ENCODE peak calls at places on chromosomes 7 and 10, in ten cellular contexts. J, N, A, B, G, Y, L, D, P and E are unnamed samples.

GRCh38 chr7:42746226-42746625 is 165.6 kb downstream of the C7orf25 start:
- DNase-seq in J (no peak), N (no peak), A (no peak), B (no peak), G (no peak), Y (no peak), L (no peak), D (no peak), P (no peak), E (no peak)

GRCh38 chr10:14423111-14423744 is 92.5 kb upstream of the FRMD4A start:
- DNase-seq in J (no peak), N (no peak), A (no peak), B (no peak), G (no peak), Y (no peak), L (no peak), D (no peak), P (no peak), E (no peak)

GRCh38 chr10:5043716-5044115 is 40.1 kb upstream of the AKR1C2 start:
- DNase-seq in J (no peak), N (no peak), A (no peak), B (peak), G (no peak), Y (peak), L (no peak), D (no peak), P (no peak), E (no peak)

GRCh38 chr10:91381562-91381923 is 28.6 kb upstream of the HECTD2 start:
- DNase-seq in J (no peak), N (no peak), A (no peak), B (no peak), G (no peak), Y (no peak), L (no peak), D (no peak), P (no peak), E (no peak)

GRCh38 chr7:91683823-91684222 is 196.7 kb downstream of the MTERF1 start:
- DNase-seq in J (peak), N (no peak), A (no peak), B (no peak), G (no peak), Y (no peak), L (no peak), D (peak), P (no peak), E (no peak)

GRCh38 chr10:126945351-126946035 is 40.3 kb downstream of the DOCK1 start:
- DNase-seq in J (no peak), N (no peak), A (no peak), B (no peak), G (no peak), Y (no peak), L (no peak), D (no peak), P (no peak), E (no peak)

GRCh38 chr7:146683439-146683838 is 566.8 kb downstream of the CNTNAP2 start:
- DNase-seq in J (no peak), N (no peak), A (no peak), B (no peak), G (no peak), Y (no peak), L (no peak), D (no peak), P (no peak), E (no peak)

GRCh38 chr10:33229252-33229943 is 105.1 kb downstream of the NRP1 start:
- DNase-seq in J (no peak), N (no peak), A (no peak), B (no peak), G (no peak), Y (no peak), L (no peak), D (no peak), P (no peak), E (no peak)

GRCh38 chr7:101169838-101170531 is 4.6 kb upstream of the VGF start:
- DNase-seq in J (peak), N (peak), A (no peak), B (peak), G (peak), Y (peak), L (peak), D (peak), P (peak), E (peak)

GRCh38 chr10:46232666-46233065 is 54.1 kb upstream of the ANTXRL start:
- DNase-seq in J (no peak), N (no peak), A (no peak), B (no peak), G (no peak), Y (peak), L (no peak), D (no peak), P (no peak), E (no peak)

GRCh38 chr10:6427357-6427959 is 152.6 kb downstream of the PRKCQ start:
- DNase-seq in J (no peak), N (no peak), A (no peak), B (no peak), G (no peak), Y (no peak), L (no peak), D (no peak), P (no peak), E (no peak)

GRCh38 chr7:34067406-34067805 is 162.1 kb downstream of the BMPER start:
- DNase-seq in J (peak), N (no peak), A (no peak), B (no peak), G (no peak), Y (no peak), L (no peak), D (no peak), P (no peak), E (no peak)

GRCh38 chr10:72075184-72076115 is 12.9 kb downstream of the SPOCK2 start:
- DNase-seq in J (no peak), N (no peak), A (no peak), B (no peak), G (no peak), Y (no peak), L (no peak), D (no peak), P (no peak), E (no peak)

GRCh38 chr10:117929321-117930067 is 117.2 kb downstream of the RAB11FIP2 start:
- DNase-seq in J (no peak), N (no peak), A (no peak), B (no peak), G (no peak), Y (no peak), L (no peak), D (no peak), P (no peak), E (no peak)

GRCh38 chr10:22554481-22555182 is 159.7 kb downstream of the PIP4K2A start:
- DNase-seq in J (peak), N (peak), A (peak), B (peak), G (no peak), Y (peak), L (no peak), D (no peak), P (peak), E (no peak)

GRCh38 chr10:1454428-1454827 is 282.9 kb downstream of the ADARB2 start:
- DNase-seq in J (no peak), N (no peak), A (no peak), B (no peak), G (no peak), Y (no peak), L (no peak), D (no peak), P (no peak), E (no peak)

GRCh38 chr10:95324436-95325268 is 33.8 kb upstream of the PDLIM1 start:
- DNase-seq in J (peak), N (no peak), A (no peak), B (no peak), G (no peak), Y (no peak), L (no peak), D (no peak), P (no peak), E (no peak)

GRCh38 chr7:128443817-128444216 is 11.9 kb upstream of the HILPDA start:
- DNase-seq in J (no peak), N (no peak), A (no peak), B (no peak), G (no peak), Y (peak), L (no peak), D (no peak), P (no peak), E (no peak)
- TF ChIP-seq POLR2A in J (no peak), N (no peak), A (no peak), B (no peak), G (no peak), Y (no peak), L (no peak), D (no peak), P (no peak), E (no peak)

DNA sequence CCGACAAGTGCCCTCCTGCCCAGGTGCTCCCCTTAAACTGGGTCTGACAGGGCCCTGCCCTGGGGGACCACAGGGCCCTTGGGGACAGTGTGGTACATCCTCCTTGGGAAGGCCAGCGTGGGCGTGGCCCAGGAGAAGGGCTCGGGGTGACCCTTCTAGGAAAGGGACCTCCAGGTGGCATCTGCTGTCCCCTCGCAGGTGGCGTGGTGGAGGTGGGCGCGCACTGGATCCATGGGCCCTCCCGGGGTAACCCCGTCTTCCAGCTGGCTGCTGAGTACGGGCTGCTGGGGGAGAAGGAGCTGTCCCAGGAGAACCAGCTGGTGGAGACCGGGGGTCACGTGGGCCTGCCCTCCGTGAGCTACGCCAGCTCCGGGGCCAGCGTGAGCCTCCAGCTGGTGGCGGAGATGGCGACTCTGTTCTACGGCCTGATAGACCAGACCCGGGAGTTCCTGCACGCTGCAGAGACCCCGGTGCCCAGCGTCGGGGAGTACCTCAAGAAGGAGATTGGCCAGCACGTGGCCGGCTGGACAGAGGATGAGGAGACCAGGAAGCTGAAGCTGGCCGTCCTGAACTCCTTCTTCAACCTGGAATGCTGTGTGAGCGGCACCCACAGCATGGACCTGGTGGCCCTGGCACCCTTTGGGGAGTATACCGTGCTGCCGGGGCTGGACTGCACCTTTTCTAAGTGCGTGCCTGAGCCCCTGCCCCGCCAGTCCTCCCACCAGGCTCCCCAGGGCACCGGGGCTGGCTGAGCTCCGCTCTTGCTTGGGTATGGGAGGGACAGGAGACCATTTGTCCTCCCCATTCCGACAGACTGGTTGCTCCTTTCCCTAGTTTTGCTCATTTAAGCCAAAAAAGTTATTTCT is 972 bp downstream of the PAOX start:
- DNase-seq in J (no peak), N (no peak), A (no peak), B (no peak), G (no peak), Y (no peak), L (no peak), D (no peak), P (no peak), E (no peak)
- TF ChIP-seq POLR2A in J (no peak), N (no peak), A (no peak), B (no peak), G (no peak), Y (no peak), L (no peak), D (no peak), P (no peak), E (no peak)

GRCh38 chr7:131108212-131108980 is 219.3 kb upstream of the MKLN1 start:
- DNase-seq in J (peak), N (no peak), A (no peak), B (no peak), G (no peak), Y (no peak), L (peak), D (peak), P (no peak), E (no peak)
- TF ChIP-seq POLR2A in J (no peak), N (no peak), A (no peak), B (peak), G (no peak), Y (no peak), L (no peak), D (peak), P (peak), E (peak)

DNA sequence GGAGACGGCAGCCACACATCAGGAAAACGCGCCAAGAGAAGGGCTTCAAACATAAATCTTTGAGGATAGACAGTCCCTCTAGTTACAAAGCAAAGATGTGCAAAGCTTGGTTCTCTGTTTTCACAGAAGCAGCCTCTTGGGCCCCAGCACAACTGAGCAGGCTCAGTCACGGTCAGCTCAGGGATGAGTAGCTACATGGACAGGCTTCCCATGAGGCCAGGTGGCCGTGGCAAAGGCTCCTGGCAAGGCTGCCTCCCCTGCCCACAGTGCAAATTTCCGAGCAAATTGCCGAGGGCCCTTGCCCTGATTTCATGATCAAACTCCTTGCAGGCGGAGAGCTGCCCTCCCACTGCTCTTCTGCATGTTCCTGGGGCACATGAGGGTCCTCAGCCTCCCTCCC is 37.8 kb upstream of the EN2 start:
- DNase-seq in J (no peak), N (no peak), A (no peak), B (no peak), G (no peak), Y (no peak), L (no peak), D (no peak), P (no peak), E (no peak)
- TF ChIP-seq POLR2A in J (no peak), N (no peak), A (no peak), B (no peak), G (no peak), Y (no peak), L (no peak), D (no peak), P (no peak), E (no peak)

GRCh38 chr7:152133804-152134203 is 108.3 kb downstream of the GALNT11 start:
- DNase-seq in J (no peak), N (no peak), A (no peak), B (no peak), G (no peak), Y (no peak), L (no peak), D (no peak), P (no peak), E (no peak)
- TF ChIP-seq POLR2A in J (no peak), N (no peak), A (no peak), B (no peak), G (no peak), Y (no peak), L (no peak), D (no peak), P (no peak), E (peak)

GRCh38 chr10:73655990-73656298 is at the start of gene SYNPO2L:
- DNase-seq in J (no peak), N (no peak), A (no peak), B (no peak), G (no peak), Y (no peak), L (no peak), D (no peak), P (no peak), E (no peak)
- TF ChIP-seq POLR2A in J (no peak), N (no peak), A (no peak), B (no peak), G (no peak), Y (no peak), L (no peak), D (no peak), P (no peak), E (no peak)

GRCh38 chr10:34866848-34867247 is 51.8 kb upstream of the PARD3 start:
- DNase-seq in J (no peak), N (no peak), A (no peak), B (no peak), G (no peak), Y (no peak), L (no peak), D (no peak), P (no peak), E (no peak)

GRCh38 chr10:34875061-34875460 is 60.0 kb upstream of the PARD3 start:
- DNase-seq in J (no peak), N (no peak), A (no peak), B (peak), G (no peak), Y (no peak), L (no peak), D (no peak), P (no peak), E (no peak)

GRCh38 chr10:34869128-34869836 is 54.2 kb upstream of the PARD3 start:
- DNase-seq in J (no peak), N (no peak), A (no peak), B (no peak), G (no peak), Y (no peak), L (no peak), D (no peak), P (no peak), E (no peak)

GRCh38 chr10:34868589-34868988 is 53.5 kb upstream of the PARD3 start:
- DNase-seq in J (no peak), N (no peak), A (no peak), B (no peak), G (no peak), Y (no peak), L (no peak), D (no peak), P (no peak), E (no peak)

GRCh38 chr10:34872820-34873219 is 57.7 kb upstream of the PARD3 start:
- DNase-seq in J (no peak), N (no peak), A (no peak), B (no peak), G (no peak), Y (no peak), L (no peak), D (no peak), P (no peak), E (no peak)
- TF ChIP-seq POLR2A in J (no peak), N (no peak), A (no peak), B (no peak), G (no peak), Y (no peak), L (no peak), D (no peak), P (no peak), E (no peak)

GRCh38 chr10:99748823-99749451 is 16.9 kb downstream of the CUTC start:
- DNase-seq in J (peak), N (no peak), A (no peak), B (no peak), G (no peak), Y (no peak), L (no peak), D (no peak), P (no peak), E (no peak)
- TF ChIP-seq POLR2A in J (no peak), N (no peak), A (no peak), B (no peak), G (no peak), Y (no peak), L (no peak), D (no peak), P (no peak), E (no peak)

DNA sequence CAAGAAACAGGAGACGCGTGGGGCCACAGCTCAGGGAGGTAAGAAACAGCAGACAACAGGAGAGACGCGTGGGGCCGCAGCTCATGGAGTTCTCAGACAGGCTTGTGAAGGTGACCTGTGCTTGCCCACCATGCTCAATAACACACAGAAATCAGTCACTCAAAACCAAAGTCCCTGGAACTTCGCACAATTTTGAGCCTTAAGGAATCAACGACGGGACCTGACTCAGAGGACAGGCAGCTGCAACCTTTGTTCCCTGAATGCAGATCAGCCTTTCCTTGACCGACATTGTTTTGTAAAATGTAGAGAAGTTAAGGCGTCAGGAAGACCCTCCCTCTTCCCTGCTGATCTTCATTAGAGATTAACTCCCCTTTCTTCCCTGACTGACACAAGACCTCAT is 8.5 kb upstream of the KNDC1 start:
- DNase-seq in J (no peak), N (no peak), A (no peak), B (no peak), G (no peak), Y (no peak), L (no peak), D (no peak), P (no peak), E (no peak)
- TF ChIP-seq POLR2A in J (no peak), N (no peak), A (no peak), B (no peak), G (no peak), Y (no peak), L (no peak), D (no peak), P (no peak), E (no peak)